ENCODE peak calls at places on chromosomes 12 and 14, in five cellular contexts. G is midbrain, B is NCI-H1092 treated with DMSO at 0.1 percent for 48 hours, K is tibial nerve, P is HT-29. J is an unnamed sample.

GRCh38 chr12:124914392-124915248 is at the start of gene UBC:
- DNase-seq in G (no peak), P (peak; percentile 92), K (peak; percentile 96), B (no peak), J (peak; percentile 88)

GRCh38 chr12:89538902-89539301 is 13.1 kb upstream of the POC1B start:
- DNase-seq in K (no peak), P (no peak), B (no peak), G (no peak), J (no peak)

GRCh38 chr12:104354167-104354867 is 50.8 kb downstream of the EID3 start:
- DNase-seq in B (no peak), G (no peak), P (no peak), K (no peak), J (no peak)

GRCh38 chr12:116832353-116832752 is 48.9 kb downstream of the HRK start:
- DNase-seq in K (no peak), B (no peak), P (no peak), G (no peak), J (no peak)

GRCh38 chr14:93778856-93779629 is 9.2 kb downstream of the PRIMA1 start:
- DNase-seq in B (no peak), G (peak; percentile 7), P (no peak), K (no peak), J (no peak)

GRCh38 chr14:29216774-29217232 is 450.2 kb downstream of the FOXG1 start:
- DNase-seq in B (peak; percentile 100), P (no peak), K (no peak), G (no peak), J (no peak)

GRCh38 chr14:68147331-68147730 is 327.8 kb downstream of the RAD51B start:
- DNase-seq in K (no peak), G (no peak), P (no peak), B (no peak), J (no peak)

GRCh38 chr14:74955229-74955999 is at the start of gene PGF:
- DNase-seq in B (peak; percentile 19), P (peak; percentile 57), K (peak; percentile 56), G (peak; percentile 44), J (peak; percentile 51)

GRCh38 chr14:70665448-70666363 is 24.0 kb downstream of the TTC9 start:
- DNase-seq in K (no peak), P (peak; percentile 86), G (no peak), B (peak; percentile 30), J (no peak)

GRCh38 chr14:90294872-90295271 is 36.9 kb downstream of the NRDE2 start:
- DNase-seq in P (no peak), G (no peak), K (no peak), B (no peak), J (no peak)

GRCh38 chr12:116880817-116881324 is 370 bp downstream of the HRK start:
- DNase-seq in G (no peak), P (no peak), K (no peak), B (peak; percentile 63), J (peak; percentile 30)

GRCh38 chr12:124774462-124775167 is 89.0 kb downstream of the SCARB1 start:
- DNase-seq in P (no peak), K (peak; percentile 63), G (peak; percentile 58), B (no peak), J (no peak)

GRCh38 chr12:106750524-106750923 is 24.0 kb upstream of the RIC8B start:
- DNase-seq in K (no peak), B (no peak), P (no peak), G (no peak), J (no peak)

GRCh38 chr12:59699408-59700144 is 103.7 kb downstream of the SLC16A7 start:
- DNase-seq in B (no peak), K (no peak), G (no peak), P (no peak), J (no peak)

GRCh38 chr12:13390381-13390856 is 193.9 kb downstream of the EMP1 start:
- DNase-seq in G (peak; percentile 88), B (peak; percentile 99), K (peak; percentile 32), P (peak; percentile 98), J (no peak)